ENCODE peak calls at places on chromosomes 13 and 19, in seven cellular contexts. W is BE2C; D is activated naive CD4-positive, alpha-beta T cell treated with anti-CD3 and anti-CD28 coated beads, Interleukin-2, amount 10 ng/mL, durations not matched to agents 7 days and 5 days; A is germinal center; P is T-helper 17 cell; U is NCI-H774; Q is LoVo. J is an unnamed sample.

GRCh38 chr13:36907801-36908200 is 12.2 kb downstream of the SMAD9 start:
- DNase-seq in W (peak; percentile 51), D (no peak), A (no peak), P (no peak), U (no peak), Q (no peak), J (peak; percentile 23)

GRCh38 chr19:46232468-46232867 is 2.9 kb downstream of the IGFL1 start:
- DNase-seq in W (no peak), D (no peak), A (no peak), P (no peak), U (no peak), Q (no peak), J (no peak)

GRCh38 chr19:33905473-33905936 is 108.8 kb downstream of the KCTD15 start:
- DNase-seq in W (no peak), D (no peak), A (no peak), P (no peak), U (no peak), Q (no peak), J (no peak)

GRCh38 chr13:91375119-91375729 is 23.2 kb upstream of the GPC5 start:
- DNase-seq in W (peak; percentile 22), D (peak; percentile 34), A (peak; percentile 73), P (no peak), U (no peak), Q (no peak), J (no peak)

GRCh38 chr19:47109541-47110375 is 3.8 kb downstream of the ZC3H4 start:
- DNase-seq in W (peak; percentile 52), D (peak; percentile 68), A (no peak), P (no peak), U (no peak), Q (no peak), J (peak; percentile 18)

GRCh38 chr19:50906217-50906616 is 5.0 kb downstream of the KLK4 start:
- DNase-seq in W (peak; percentile 68), D (peak; percentile 54), A (peak; percentile 49), P (peak; percentile 18), U (peak; percentile 14), Q (peak; percentile 23), J (no peak)

GRCh38 chr19:15498910-15499309 is 9.4 kb upstream of the CYP4F22 start:
- DNase-seq in W (no peak), D (no peak), A (no peak), P (no peak), U (no peak), Q (no peak), J (no peak)

GRCh38 chr19:42301646-42302204 is at the start of gene PRR19:
- DNase-seq in W (no peak), D (peak; percentile 40), A (no peak), P (no peak), U (no peak), Q (no peak), J (no peak)

GRCh38 chr13:113345486-113345885 is 18.4 kb downstream of the GRTP1 start:
- DNase-seq in W (no peak), D (no peak), A (no peak), P (no peak), U (no peak), Q (no peak), J (no peak)

GRCh38 chr19:16327911-16328823 is 3.5 kb downstream of the KLF2 start:
- DNase-seq in W (no peak), D (peak; percentile 76), A (peak; percentile 30), P (peak; percentile 30), U (no peak), Q (no peak), J (no peak)

GRCh38 chr19:49362048-49362925 is at the start of gene TEAD2:
- DNase-seq in W (peak; percentile 51), D (peak; percentile 31), A (peak; percentile 24), P (no peak), U (no peak), Q (peak; percentile 26), J (no peak)

GRCh38 chr19:45322311-45322710 is 364 bp downstream of the CKM start:
- DNase-seq in W (no peak), D (no peak), A (no peak), P (no peak), U (no peak), Q (no peak), J (peak; percentile 37)

GRCh38 chr19:13962738-13963602 is 10.7 kb downstream of the DCAF15 start:
- DNase-seq in W (no peak), D (no peak), A (no peak), P (no peak), U (no peak), Q (no peak), J (no peak)

GRCh38 chr19:45591004-45591637 is 6.5 kb upstream of the OPA3 start:
- DNase-seq in W (peak; percentile 79), D (peak; percentile 61), A (peak; percentile 46), P (peak; percentile 21), U (peak; percentile 5), Q (peak; percentile 67), J (no peak)

GRCh38 chr13:102504002-102504401 is 92.8 kb upstream of the TPP2 start:
- DNase-seq in W (no peak), D (no peak), A (no peak), P (no peak), U (no peak), Q (no peak), J (no peak)

GRCh38 chr19:38228005-38228377 is 4.0 kb upstream of the DPF1 start:
- DNase-seq in W (peak; percentile 73), D (no peak), A (no peak), P (no peak), U (no peak), Q (no peak), J (no peak)

J was measured in NCI-H1436.